ENCODE peak calls at places on chromosomes 16 and 17, in five cellular contexts. E, J, I, F and A are unnamed samples.

GRCh38 chr17:21286066-21286770 is 1.7 kb downstream of the MAP2K3 start:
- DNase-seq in F (peak; percentile 96), E (peak; percentile 96), I (peak; percentile 91), J (peak; percentile 87), A (peak; percentile 83)

GRCh38 chr17:32927724-32928526 is at the start of gene TMEM98:
- DNase-seq in F (no peak), J (no peak), E (no peak), I (peak; percentile 43), A (no peak)

GRCh38 chr17:82892869-82893565 is 53.2 kb upstream of the ZNF750 start:
- DNase-seq in F (no peak), E (no peak), I (peak; percentile 77), J (no peak), A (no peak)

GRCh38 chr17:34299918-34300600 is 14.5 kb downstream of the CCL11 start:
- DNase-seq in F (peak; percentile 9), J (no peak), E (no peak), I (no peak), A (no peak)

GRCh38 chr16:72850863-72851262 is 197.1 kb downstream of the ZFHX3 start:
- DNase-seq in F (no peak), I (no peak), E (no peak), J (no peak), A (no peak)

GRCh38 chr16:89610108-89610453 is 3.4 kb upstream of the DPEP1 start:
- DNase-seq in J (no peak), I (no peak), F (no peak), E (no peak), A (no peak)

GRCh38 chr17:50963139-50963538 is 97.0 kb upstream of the TOB1 start:
- DNase-seq in J (no peak), E (no peak), I (no peak), F (no peak), A (no peak)

GRCh38 chr16:69311533-69312388 is 611 bp downstream of the VPS4A start:
- DNase-seq in E (no peak), I (peak; percentile 40), J (no peak), F (no peak), A (no peak)

GRCh38 chr16:4700380-4700996 is 7.1 kb downstream of the NUDT16L1 start:
- DNase-seq in F (no peak), I (no peak), J (no peak), E (no peak), A (no peak)

GRCh38 chr17:1745513-1746020 is 2.9 kb downstream of the SERPINF2 start:
- DNase-seq in J (no peak), F (no peak), I (no peak), E (no peak), A (no peak)

GRCh38 chr16:80084163-80084562 is 456.6 kb upstream of the DYNLRB2 start:
- DNase-seq in J (no peak), F (no peak), I (no peak), E (no peak), A (no peak)

GRCh38 chr17:74442670-74443515 is 11.0 kb downstream of the GPRC5C start:
- DNase-seq in E (no peak), I (peak; percentile 95), J (peak; percentile 90), F (peak; percentile 83), A (peak; percentile 88)

GRCh38 chr17:8001976-8002645 is at the start of gene GUCY2D:
- DNase-seq in E (no peak), F (no peak), J (no peak), I (no peak), A (no peak)

GRCh38 chr16:3115561-3115960 is 3.2 kb downstream of the ZNF205 start:
- DNase-seq in I (no peak), J (no peak), F (no peak), E (no peak), A (no peak)

GRCh38 chr17:75078097-75079022 is 9.4 kb upstream of the SLC16A5 start:
- DNase-seq in I (no peak), E (peak; percentile 32), J (no peak), F (peak; percentile 78), A (no peak)

GRCh38 chr17:13728751-13729150 is 127.0 kb upstream of the HS3ST3A1 start:
- DNase-seq in I (no peak), E (no peak), J (no peak), F (no peak), A (no peak)

GRCh38 chr17:7803981-7804380 is 30.0 kb upstream of the KDM6B start:
- DNase-seq in F (peak; percentile 70), I (peak; percentile 38), E (no peak), J (no peak), A (peak; percentile 32)

GRCh38 chr17:21245703-21246102 is 7.5 kb downstream of the NATD1 start:
- DNase-seq in I (no peak), E (no peak), F (no peak), J (no peak), A (no peak)

GRCh38 chr17:62818491-62818890 is 10.4 kb upstream of the MARCHF10 start:
- DNase-seq in J (no peak), I (no peak), F (no peak), E (no peak), A (no peak)

GRCh38 chr16:83402160-83402794 is 405.5 kb upstream of the HSBP1 start:
- DNase-seq in J (no peak), I (no peak), E (no peak), F (no peak), A (no peak)

GRCh38 chr17:78997231-78997741 is 12.3 kb downstream of the CANT1 start:
- DNase-seq in F (no peak), I (no peak), J (no peak), E (no peak), A (no peak)

GRCh38 chr17:75289832-75290337 is 652 bp upstream of the SLC25A19 start:
- DNase-seq in J (peak; percentile 58), F (no peak), E (no peak), I (peak; percentile 67), A (peak; percentile 32)

GRCh38 chr17:4978720-4979119 is 8.8 kb downstream of the CAMTA2 start:
- DNase-seq in E (no peak), J (no peak), I (no peak), F (no peak), A (no peak)

GRCh38 chr17:4986403-4986802 is 1.1 kb downstream of the CAMTA2 start:
- DNase-seq in I (no peak), E (no peak), J (no peak), F (no peak), A (no peak)

DNA sequence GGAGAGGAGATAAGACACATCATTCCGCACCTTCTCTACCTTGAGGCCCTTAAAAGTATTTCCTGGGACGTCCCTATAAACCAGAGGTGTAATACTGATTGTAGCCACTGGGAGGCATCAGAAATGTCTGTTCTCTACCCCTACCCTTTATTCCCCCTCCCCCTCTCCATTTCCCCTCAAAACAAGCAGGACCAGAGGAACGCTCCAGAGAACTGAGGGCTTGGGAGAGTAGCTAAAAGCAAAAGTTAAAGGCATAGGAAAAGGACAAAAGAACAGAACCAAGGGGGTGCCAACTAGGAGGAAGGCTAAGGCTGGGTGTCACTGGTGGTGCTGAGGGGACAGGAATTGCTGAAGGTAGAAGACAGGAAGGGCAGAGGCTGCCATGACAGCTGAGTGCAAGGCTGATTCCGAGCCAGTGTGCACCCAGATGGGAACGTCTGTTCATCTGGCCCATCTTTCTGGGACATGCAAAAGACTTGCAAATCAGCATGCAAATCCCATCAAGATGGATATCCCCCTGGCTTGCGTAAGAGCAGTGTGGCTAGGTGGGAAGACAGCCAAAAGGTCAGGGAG is 6.7 kb downstream of the CAMTA2 start:
- DNase-seq in I (no peak), E (no peak), F (no peak), J (peak; percentile 71), A (peak; percentile 42)
- TF ChIP-seq CTCF in I (peak; percentile 90), E (peak; percentile 71), F (peak; percentile 29), J (peak; percentile 74), A (peak; percentile 62)

GRCh38 chr17:2954898-2955445 is 108.4 kb downstream of the OR1D5 start:
- DNase-seq in E (peak; percentile 89), J (no peak), F (no peak), I (peak; percentile 32), A (no peak)
- H3K4me3 ChIP-seq in E (no peak overlapping the region), J (no peak overlapping the region), F (no peak overlapping the region), I (no peak overlapping the region), A (no peak overlapping the region)

GRCh38 chr17:60139438-60140285 is 10.1 kb upstream of the CA4 start:
- DNase-seq in I (peak; percentile 79), J (peak; percentile 49), E (peak; percentile 30), F (peak; percentile 71), A (peak; percentile 43)

GRCh38 chr17:60135951-60136666 is 13.7 kb upstream of the CA4 start:
- DNase-seq in F (no peak), J (no peak), E (no peak), I (no peak), A (no peak)

GRCh38 chr17:60137731-60138130 is 12.0 kb upstream of the CA4 start:
- DNase-seq in J (no peak), F (no peak), I (no peak), E (no peak), A (no peak)

GRCh38 chr17:60141111-60142018 is 8.4 kb upstream of the CA4 start:
- DNase-seq in E (no peak), F (no peak), J (no peak), I (peak; percentile 89), A (no peak)

DNA sequence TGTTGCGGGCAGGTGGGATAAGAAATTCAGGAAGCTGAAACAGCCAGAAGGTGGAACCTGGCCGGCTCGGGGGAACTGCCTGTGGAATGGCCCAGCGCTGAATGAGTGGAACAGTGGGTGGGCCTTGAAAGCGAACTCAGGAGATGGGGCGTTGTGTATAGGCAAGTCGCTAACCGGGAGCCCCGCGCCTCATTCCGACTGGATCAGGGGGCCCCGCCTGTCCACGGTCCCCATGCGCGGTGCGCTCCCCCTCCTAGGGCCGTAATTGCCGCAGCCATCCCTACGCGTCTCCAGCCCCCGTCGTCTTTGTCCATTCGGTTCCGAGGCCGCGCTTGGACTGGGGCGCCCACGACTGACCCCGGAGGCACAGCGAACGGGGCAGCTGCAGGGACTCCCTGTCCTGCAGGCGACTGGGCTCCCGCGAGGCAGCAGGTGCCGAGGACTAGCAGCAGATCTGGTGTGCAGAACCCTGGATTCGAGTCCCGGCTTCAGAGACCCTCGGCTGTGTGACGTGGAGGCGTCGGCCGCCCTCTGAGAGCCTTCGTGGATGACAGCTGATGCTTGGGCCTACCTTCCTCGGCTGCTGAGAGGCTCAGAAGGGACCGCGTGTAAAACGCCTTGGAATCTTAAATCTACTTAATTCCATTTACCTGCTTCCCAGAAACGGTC is 10.9 kb upstream of the CA4 start:
- DNase-seq in J (no peak), F (no peak), I (no peak), E (no peak), A (no peak)
- H3K27me3 ChIP-seq in J (peaks cover 53% of the 10 kb centered on the region), F (no peaks in the 10 kb centered on the region), I (peaks cover 56% of the 10 kb centered on the region), E (peaks cover 36% of the 10 kb centered on the region), A (peaks cover 17% of the 10 kb centered on the region)

GRCh38 chr17:71232801-71233559 is 887.8 kb upstream of the SOX9 start:
- DNase-seq in F (no peak), J (no peak), E (no peak), I (no peak), A (no peak)

GRCh38 chr17:71234349-71234748 is 886.5 kb upstream of the SOX9 start:
- DNase-seq in E (no peak), F (no peak), I (no peak), J (no peak), A (no peak)

DNA sequence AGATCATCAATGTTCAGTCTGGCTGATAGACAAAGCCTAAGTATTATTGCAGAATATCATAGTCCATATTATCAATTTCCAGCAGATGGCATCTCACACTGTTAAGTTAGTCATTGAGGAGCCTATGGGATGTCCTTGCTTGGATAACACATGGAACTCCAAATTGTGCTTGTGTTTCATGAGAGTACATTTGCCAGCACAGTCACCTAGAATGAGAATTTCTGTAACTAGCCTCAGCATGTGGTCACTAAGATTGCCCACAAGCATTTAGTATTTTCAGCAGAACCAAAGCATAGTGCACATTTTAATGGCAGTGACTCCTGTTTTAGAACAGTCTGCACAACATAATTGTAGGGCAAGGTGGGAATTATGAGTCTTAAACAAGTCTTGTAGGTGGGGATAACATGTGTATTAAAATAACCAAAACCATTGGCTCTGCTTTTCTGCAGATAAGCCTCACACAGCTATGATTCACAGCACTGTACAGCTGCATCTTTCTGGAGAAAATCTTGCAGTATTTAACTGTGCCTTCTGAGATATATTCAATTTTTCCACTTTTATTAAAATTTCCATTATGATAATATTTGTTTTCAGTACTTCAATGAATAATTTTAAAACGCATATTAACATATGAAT is 882.8 kb upstream of the SOX9 start:
- DNase-seq in E (no peak), I (no peak), F (no peak), J (no peak), A (no peak)
- TF ChIP-seq CTCF in E (peak; percentile 40), I (no peak), F (no peak), J (peak; percentile 9), A (no peak)